ENCODE peak calls at places on chromosomes 4 and X, in seven cellular contexts. O is anterior cingulate cortex; W is stimulated activated CD8-positive, alpha-beta memory T cell treated with anti-CD3 and anti-CD28 coated beads, Interleukin-4, amount 100 ng/mL, for 48 hours; F is GM19239; G is substantia nigra; I is ureter; S is stomach. R is an unnamed sample.

GRCh38 chr4:99457270-99457669 is 22.1 kb upstream of the ADH7 start:
- DNase-seq in O (no peak), W (no peak), F (no peak), G (no peak), I (no peak), S (no peak), R (no peak)

GRCh38 chrX:5965406-5965805 is 263.3 kb downstream of the NLGN4X start:
- DNase-seq in O (no peak), W (no peak), F (no peak), G (no peak), I (no peak), S (no peak), R (no peak)

GRCh38 chr4:140071806-140072205 is 82.2 kb downstream of the MAML3 start:
- DNase-seq in O (no peak), W (peak; percentile 72), F (peak; percentile 33), G (no peak), I (no peak), S (no peak), R (no peak)

GRCh38 chr4:4437798-4438470 is 51.0 kb downstream of the NSG1 start:
- DNase-seq in O (no peak), W (no peak), F (no peak), G (no peak), I (no peak), S (no peak), R (no peak)

GRCh38 chrX:46710425-46710824 is 48.5 kb downstream of the SLC9A7 start:
- DNase-seq in O (no peak), W (no peak), F (no peak), G (no peak), I (no peak), S (no peak), R (no peak)

GRCh38 chrX:54043696-54044125 is 562 bp downstream of the PHF8 start:
- DNase-seq in O (peak; percentile 60), W (peak; percentile 46), F (no peak), G (no peak), I (peak; percentile 46), S (peak; percentile 34), R (no peak)

GRCh38 chr4:3461515-3462291 is 1.4 kb upstream of the DOK7 start:
- DNase-seq in O (peak; percentile 26), W (no peak), F (no peak), G (no peak), I (peak; percentile 79), S (peak; percentile 96), R (no peak)

GRCh38 chr4:95409127-95409526 is 139.6 kb downstream of the UNC5C start:
- DNase-seq in O (no peak), W (no peak), F (no peak), G (no peak), I (no peak), S (no peak), R (no peak)

GRCh38 chrX:33840176-33840575 is 291.9 kb downstream of the FAM47A start:
- DNase-seq in O (no peak), W (no peak), F (no peak), G (no peak), I (no peak), S (no peak), R (no peak)

GRCh38 chr4:152264106-152264505 is 271.8 kb downstream of the FBXW7 start:
- DNase-seq in O (no peak), W (no peak), F (no peak), G (no peak), I (no peak), S (no peak), R (no peak)

GRCh38 chr4:136012250-136012649 is 1520.0 kb downstream of the PCDH18 start:
- DNase-seq in O (no peak), W (no peak), F (no peak), G (no peak), I (no peak), S (no peak), R (no peak)

GRCh38 chrX:14508025-14508690 is 21.2 kb upstream of the GLRA2 start:
- DNase-seq in O (no peak), W (no peak), F (no peak), G (no peak), I (no peak), S (no peak), R (peak; percentile 27)

GRCh38 chr4:123876640-123877039 is 480.0 kb downstream of the SPRY1 start:
- DNase-seq in O (no peak), W (no peak), F (no peak), G (no peak), I (no peak), S (no peak), R (no peak)

GRCh38 chrX:40628506-40628905 is 5.3 kb downstream of the MPC1L start:
- DNase-seq in O (no peak), W (no peak), F (no peak), G (no peak), I (no peak), S (no peak), R (no peak)

GRCh38 chr4:78058591-78059523 is 1.7 kb downstream of the FRAS1 start:
- DNase-seq in O (peak; percentile 10), W (peak; percentile 34), F (no peak), G (no peak), I (peak; percentile 44), S (peak; percentile 51), R (peak; percentile 13)

GRCh38 chrX:109848451-109849050 is 115.5 kb upstream of the ACSL4 start:
- DNase-seq in O (no peak), W (no peak), F (no peak), G (no peak), I (no peak), S (no peak), R (no peak)

GRCh38 chr4:71938776-71939175 is 93.0 kb upstream of the NPFFR2 start:
- DNase-seq in O (no peak), W (no peak), F (no peak), G (no peak), I (no peak), S (no peak), R (no peak)

GRCh38 chrX:124388562-124388961 is 42.2 kb downstream of the SH2D1A start:
- DNase-seq in O (no peak), W (peak; percentile 64), F (peak; percentile 3), G (no peak), I (peak; percentile 50), S (peak; percentile 55), R (no peak)

GRCh38 chrX:28189011-28189410 is 207.8 kb upstream of the DCAF8L1 start:
- DNase-seq in O (no peak), W (no peak), F (no peak), G (no peak), I (no peak), S (no peak), R (no peak)

GRCh38 chr4:83821493-83821892 is 285.6 kb downstream of the GPAT3 start:
- DNase-seq in O (no peak), W (no peak), F (no peak), G (no peak), I (no peak), S (no peak), R (no peak)

GRCh38 chr4:122052714-122053113 is 99.4 kb upstream of the BLTP1 start:
- DNase-seq in O (no peak), W (no peak), F (no peak), G (no peak), I (no peak), S (no peak), R (no peak)

GRCh38 chr4:99938243-99938753 is 8.1 kb downstream of the DNAJB14 start:
- DNase-seq in O (no peak), W (no peak), F (no peak), G (no peak), I (no peak), S (no peak), R (no peak)

GRCh38 chr4:158302076-158302866 is 92.0 kb downstream of the TMEM144 start:
- DNase-seq in O (no peak), W (no peak), F (no peak), G (no peak), I (no peak), S (no peak), R (no peak)

GRCh38 chr4:63563288-63564014 is 845.8 kb downstream of the TECRL start:
- DNase-seq in O (no peak), W (no peak), F (no peak), G (no peak), I (no peak), S (no peak), R (no peak)

GRCh38 chr4:112492321-112492720 is 23.7 kb downstream of the NEUROG2 start:
- DNase-seq in O (no peak), W (no peak), F (no peak), G (no peak), I (no peak), S (no peak), R (no peak)

GRCh38 chrX:119986203-119986602 is 42.7 kb upstream of the NKAP start:
- DNase-seq in O (no peak), W (no peak), F (no peak), G (no peak), I (no peak), S (no peak), R (no peak)

GRCh38 chr4:189385098-189385497 is 555.6 kb upstream of the FRG1 start:
- DNase-seq in O (no peak), W (no peak), F (no peak), G (no peak), I (no peak), S (no peak), R (no peak)

GRCh38 chr4:88737304-88738015 is 39.8 kb upstream of the NAP1L5 start:
- DNase-seq in O (no peak), W (no peak), F (peak; percentile 20), G (no peak), I (peak; percentile 50), S (peak; percentile 44), R (peak; percentile 85)

GRCh38 chrX:128518508-128518907 is 466.3 kb upstream of the ACTRT1 start:
- DNase-seq in O (no peak), W (no peak), F (no peak), G (no peak), I (no peak), S (no peak), R (no peak)

GRCh38 chr4:171639540-171639939 is 173.7 kb upstream of the GALNTL6 start:
- DNase-seq in O (no peak), W (no peak), F (no peak), G (no peak), I (no peak), S (no peak), R (no peak)

GRCh38 chr4:88204882-88205281 is 46.4 kb upstream of the ABCG2 start:
- DNase-seq in O (no peak), W (no peak), F (no peak), G (no peak), I (no peak), S (no peak), R (no peak)

GRCh38 chr4:7391637-7392437 is 42.9 kb downstream of the PSAPL1 start:
- DNase-seq in O (no peak), W (no peak), F (no peak), G (no peak), I (peak; percentile 29), S (peak; percentile 20), R (no peak)

GRCh38 chrX:149120459-149120858 is 384.6 kb downstream of the IDS start:
- DNase-seq in O (no peak), W (no peak), F (no peak), G (no peak), I (no peak), S (no peak), R (no peak)

GRCh38 chr4:71050809-71051208 is 57.4 kb downstream of the DCK start:
- DNase-seq in O (no peak), W (no peak), F (no peak), G (no peak), I (no peak), S (no peak), R (no peak)

GRCh38 chr4:110381784-110382183 is 94.2 kb upstream of the ENPEP start:
- DNase-seq in O (no peak), W (no peak), F (no peak), G (no peak), I (no peak), S (no peak), R (no peak)

GRCh38 chr4:83197555-83198235 is 83.2 kb upstream of the PLAC8 start:
- DNase-seq in O (peak; percentile 3), W (no peak), F (no peak), G (no peak), I (no peak), S (no peak), R (no peak)

R was measured in DMS79.